ENCODE peak calls at places on chromosomes 11 and 22, in ten cellular contexts. L is tibial nerve, W is esophagus squamous epithelium, Z is uterus, F is IMR-90, H is gastrocnemius medialis, Y is body of pancreas, N is lower leg skin, U is spleen, E is stomach. M is an unnamed sample.

GRCh38 chr22:48167238-48167637 is 1404.8 kb downstream of the TBC1D22A start:
- DNase-seq in W (no peak), E (no peak), L (no peak), H (no peak), N (no peak), Z (no peak), U (no peak), Y (no peak), F (no peak), M (no peak)

GRCh38 chr11:335779-336665 is 15.4 kb upstream of the IFITM3 start:
- DNase-seq in N (no peak), H (no peak), U (peak), E (no peak), Y (no peak), F (no peak), W (no peak), Z (peak), L (no peak), M (no peak)

GRCh38 chr11:14026961-14027360 is 64.4 kb downstream of the SPON1 start:
- DNase-seq in N (no peak), E (no peak), L (no peak), U (no peak), Y (peak), F (peak), H (no peak), W (no peak), Z (no peak), M (no peak)

GRCh38 chr22:20153945-20154344 is 3.1 kb upstream of the CCDC188 start:
- DNase-seq in F (peak), Y (no peak), L (no peak), Z (no peak), N (no peak), U (no peak), E (no peak), H (no peak), W (no peak), M (no peak)

GRCh38 chr11:32448232-32448631 is 12.9 kb upstream of the WT1 start:
- DNase-seq in U (no peak), W (no peak), E (peak), F (no peak), Z (peak), H (no peak), Y (no peak), N (no peak), L (no peak), M (no peak)

GRCh38 chr22:17581631-17582030 is 18.3 kb downstream of the SLC25A18 start:
- DNase-seq in Y (no peak), E (no peak), Z (no peak), U (no peak), W (no peak), L (no peak), N (no peak), H (no peak), F (no peak), M (no peak)

GRCh38 chr11:17171916-17172315 is 35.9 kb downstream of the PIK3C2A start:
- DNase-seq in U (no peak), F (peak), Y (no peak), E (no peak), H (no peak), W (no peak), N (no peak), L (no peak), Z (no peak), M (no peak)

GRCh38 chr11:129414144-129414876 is 38.7 kb downstream of the BARX2 start:
- DNase-seq in L (no peak), W (no peak), E (no peak), Y (no peak), N (no peak), F (no peak), U (no peak), H (no peak), Z (no peak), M (no peak)

GRCh38 chr22:45686004-45686403 is 14.4 kb downstream of the ATXN10 start:
- DNase-seq in Z (no peak), U (no peak), H (no peak), Y (no peak), E (no peak), L (no peak), N (no peak), W (no peak), F (peak), M (no peak)

GRCh38 chr11:100585728-100586127 is 101.4 kb upstream of the ARHGAP42 start:
- DNase-seq in E (no peak), Y (no peak), U (no peak), F (no peak), W (no peak), H (peak), N (peak), L (no peak), Z (no peak), M (no peak)

GRCh38 chr22:45531944-45532631 is 29.4 kb downstream of the FBLN1 start:
- DNase-seq in F (no peak), L (no peak), H (no peak), U (no peak), W (no peak), N (no peak), Z (no peak), Y (no peak), E (no peak), M (no peak)

GRCh38 chr11:134376150-134376921 is 35.7 kb downstream of the B3GAT1 start:
- DNase-seq in H (no peak), Z (no peak), U (peak), L (no peak), E (no peak), F (no peak), W (no peak), Y (no peak), N (no peak), M (no peak)

GRCh38 chr22:43535336-43535735 is 123.5 kb downstream of the MPPED1 start:
- DNase-seq in Z (no peak), Y (no peak), W (no peak), N (no peak), U (no peak), H (no peak), L (no peak), F (no peak), E (peak), M (no peak)

GRCh38 chr22:20918663-20919220 is 1.5 kb downstream of the CRKL start:
- DNase-seq in F (no peak), Y (peak), U (peak), N (no peak), H (no peak), W (no peak), L (no peak), E (no peak), Z (no peak), M (no peak)

GRCh38 chr11:5368502-5369043 is 15.0 kb upstream of the OR51M1 start:
- DNase-seq in Z (no peak), L (no peak), H (no peak), Y (no peak), W (no peak), E (no peak), U (no peak), F (no peak), N (no peak), M (no peak)

GRCh38 chr22:39493759-39494158 is 8.3 kb upstream of the MIEF1 start:
- DNase-seq in W (no peak), U (no peak), Y (no peak), N (no peak), F (peak), Z (no peak), L (no peak), E (no peak), H (no peak), M (no peak)

GRCh38 chr22:44328762-44329161 is 16.0 kb upstream of the SHISAL1 start:
- DNase-seq in E (no peak), N (no peak), U (no peak), L (no peak), Z (no peak), F (no peak), H (no peak), W (no peak), Y (no peak), M (no peak)

GRCh38 chr22:45317551-45318167 is 7.9 kb downstream of the FAM118A start:
- DNase-seq in W (no peak), H (no peak), F (peak), E (peak), Z (peak), N (peak), Y (no peak), U (no peak), L (peak), M (peak)

GRCh38 chr11:104487035-104487775 is 323.3 kb upstream of the PDGFD start:
- DNase-seq in N (no peak), E (no peak), Y (no peak), U (no peak), H (no peak), F (peak), W (no peak), Z (no peak), L (no peak), M (no peak)

GRCh38 chr11:2136952-2137201 is 2.3 kb downstream of the IGF2 start:
- DNase-seq in Z (no peak), E (no peak), L (no peak), N (no peak), F (no peak), U (no peak), W (no peak), Y (no peak), H (no peak), M (no peak)

GRCh38 chr22:44358723-44359440 is 46.1 kb upstream of the SHISAL1 start:
- DNase-seq in L (no peak), H (no peak), Y (peak), E (no peak), Z (peak), U (peak), N (no peak), F (no peak), W (no peak), M (no peak)

GRCh38 chr22:27993774-27994350 is 74.8 kb upstream of the PITPNB start:
- DNase-seq in H (no peak), N (no peak), Z (peak), L (peak), W (no peak), E (no peak), F (no peak), U (peak), Y (peak), M (no peak)

GRCh38 chr22:24200616-24201212 is 19.4 kb downstream of the SUSD2 start:
- DNase-seq in N (no peak), Z (no peak), E (peak), Y (no peak), F (peak), H (no peak), W (no peak), L (no peak), U (no peak), M (no peak)

GRCh38 chr11:27716850-27717249 is 16.6 kb upstream of the BDNF start:
- DNase-seq in W (no peak), E (no peak), N (no peak), H (no peak), Z (no peak), F (peak), U (no peak), L (no peak), Y (no peak), M (no peak)

GRCh38 chr11:92955900-92956299 is 13.6 kb upstream of the MTNR1B start:
- DNase-seq in U (no peak), E (no peak), W (no peak), N (no peak), H (no peak), Z (no peak), L (no peak), F (no peak), Y (no peak), M (no peak)

GRCh38 chr22:44924724-44925123 is 85.1 kb downstream of the PHF21B start:
- DNase-seq in N (no peak), E (no peak), U (no peak), F (no peak), Y (no peak), W (no peak), Z (no peak), H (no peak), L (no peak), M (no peak)

GRCh38 chr11:1549355-1550330 is 22.4 kb downstream of the DUSP8 start:
- DNase-seq in L (no peak), Y (no peak), Z (no peak), U (no peak), N (no peak), W (no peak), E (no peak), F (no peak), H (no peak), M (no peak)

GRCh38 chr11:48041877-48042698 is 61.7 kb downstream of the PTPRJ start:
- DNase-seq in Z (no peak), H (no peak), Y (no peak), L (no peak), N (no peak), U (no peak), F (no peak), W (no peak), E (no peak), M (peak)

GRCh38 chr11:80916180-80916811 is 1475.5 kb upstream of the TENM4 start:
- DNase-seq in E (no peak), W (no peak), H (no peak), N (no peak), L (no peak), Z (no peak), Y (no peak), F (no peak), U (no peak), M (no peak)

GRCh38 chr11:128692750-128693578 is 908 bp upstream of the FLI1 start:
- DNase-seq in H (no peak), Z (no peak), F (no peak), L (no peak), E (no peak), N (no peak), Y (no peak), W (no peak), U (peak), M (no peak)

GRCh38 chr11:88306785-88307184 is 30.8 kb downstream of the CTSC start:
- DNase-seq in Y (no peak), E (no peak), L (no peak), H (no peak), Z (no peak), U (no peak), F (no peak), W (no peak), N (no peak), M (no peak)
- TF ChIP-seq CTCF in Y (no peak), E (no peak), L (no peak), H (no peak), Z (no peak), U (no peak), F (no peak), W (no peak), N (no peak), M (no peak)

GRCh38 chr22:41367039-41367679 is 14.6 kb upstream of the TEF start:
- DNase-seq in N (peak), L (peak), Y (peak), U (peak), F (peak), Z (peak), W (no peak), H (peak), E (peak), M (peak)
- TF ChIP-seq POLR2A in N (no peak), L (no peak), Y (peak), U (no peak), F (no peak), Z (no peak), W (no peak), H (peak), E (no peak), M (peak)

GRCh38 chr11:76281558-76281906 is 75.2 kb upstream of the WNT11 start:
- DNase-seq in Y (no peak), E (no peak), Z (no peak), N (no peak), F (no peak), W (no peak), U (no peak), L (no peak), H (no peak), M (no peak)

GRCh38 chr11:76284161-76284560 is 77.9 kb upstream of the WNT11 start:
- DNase-seq in U (no peak), F (no peak), H (no peak), L (no peak), Y (no peak), N (no peak), Z (no peak), W (no peak), E (no peak), M (no peak)

GRCh38 chr11:76282786-76283185 is 76.5 kb upstream of the WNT11 start:
- DNase-seq in U (no peak), Z (no peak), W (no peak), Y (no peak), F (no peak), L (no peak), E (no peak), N (no peak), H (no peak), M (no peak)

GRCh38 chr11:76282106-76282630 is 75.9 kb upstream of the WNT11 start:
- DNase-seq in N (no peak), F (no peak), Z (no peak), W (no peak), Y (no peak), E (no peak), L (no peak), H (no peak), U (no peak), M (no peak)

DNA sequence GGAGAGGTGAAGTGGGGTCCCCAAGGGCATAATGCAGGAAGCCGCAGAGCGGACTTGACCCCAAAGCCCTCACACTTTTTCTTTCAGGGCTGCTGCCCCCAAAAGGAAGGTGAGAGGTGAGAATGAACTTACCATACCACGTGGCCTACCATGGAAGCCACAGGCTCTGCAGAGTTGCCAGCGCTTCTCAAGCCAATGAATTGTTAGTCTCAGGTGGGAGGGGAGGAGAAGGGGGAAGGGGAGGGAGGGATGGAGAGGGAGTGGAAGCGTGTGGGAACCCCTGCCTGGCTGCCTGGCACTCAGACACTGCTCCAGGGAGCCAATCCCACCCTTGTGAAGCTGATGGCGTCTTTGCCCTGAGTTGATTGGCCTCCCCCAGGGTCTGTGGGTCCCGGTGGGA is 76.9 kb upstream of the WNT11 start:
- DNase-seq in U (no peak), H (no peak), L (no peak), E (no peak), Z (no peak), F (no peak), N (no peak), Y (no peak), W (no peak), M (no peak)
- TF ChIP-seq CTCF in U (no peak), H (no peak), L (no peak), E (no peak), Z (no peak), F (no peak), N (no peak), Y (no peak), W (no peak), M (no peak)

GRCh38 chr11:109853156-109853776 is 239.9 kb upstream of the ZC3H12C start:
- DNase-seq in F (peak), H (no peak), Z (no peak), N (no peak), U (no peak), Y (no peak), E (no peak), L (no peak), W (no peak), M (no peak)

GRCh38 chr11:109857637-109858036 is 235.6 kb upstream of the ZC3H12C start:
- DNase-seq in H (no peak), L (no peak), Y (no peak), F (no peak), W (no peak), E (no peak), U (no peak), N (no peak), Z (no peak), M (no peak)

GRCh38 chr11:109856958-109857357 is 236.2 kb upstream of the ZC3H12C start:
- DNase-seq in W (no peak), U (no peak), N (no peak), Z (no peak), L (no peak), H (no peak), Y (no peak), E (no peak), F (peak), M (no peak)

GRCh38 chr11:109851780-109852390 is 241.3 kb upstream of the ZC3H12C start:
- DNase-seq in W (no peak), L (no peak), Y (peak), N (no peak), F (peak), U (no peak), Z (no peak), H (no peak), E (no peak), M (no peak)

GRCh38 chr11:109854696-109855095 is 238.5 kb upstream of the ZC3H12C start:
- DNase-seq in Z (no peak), N (no peak), W (no peak), L (no peak), F (no peak), U (no peak), H (no peak), E (no peak), Y (no peak), M (no peak)
- TF ChIP-seq POLR2A in Z (no peak), N (no peak), W (no peak), L (no peak), F (no peak), U (no peak), H (no peak), E (no peak), Y (no peak), M (no peak)

DNA sequence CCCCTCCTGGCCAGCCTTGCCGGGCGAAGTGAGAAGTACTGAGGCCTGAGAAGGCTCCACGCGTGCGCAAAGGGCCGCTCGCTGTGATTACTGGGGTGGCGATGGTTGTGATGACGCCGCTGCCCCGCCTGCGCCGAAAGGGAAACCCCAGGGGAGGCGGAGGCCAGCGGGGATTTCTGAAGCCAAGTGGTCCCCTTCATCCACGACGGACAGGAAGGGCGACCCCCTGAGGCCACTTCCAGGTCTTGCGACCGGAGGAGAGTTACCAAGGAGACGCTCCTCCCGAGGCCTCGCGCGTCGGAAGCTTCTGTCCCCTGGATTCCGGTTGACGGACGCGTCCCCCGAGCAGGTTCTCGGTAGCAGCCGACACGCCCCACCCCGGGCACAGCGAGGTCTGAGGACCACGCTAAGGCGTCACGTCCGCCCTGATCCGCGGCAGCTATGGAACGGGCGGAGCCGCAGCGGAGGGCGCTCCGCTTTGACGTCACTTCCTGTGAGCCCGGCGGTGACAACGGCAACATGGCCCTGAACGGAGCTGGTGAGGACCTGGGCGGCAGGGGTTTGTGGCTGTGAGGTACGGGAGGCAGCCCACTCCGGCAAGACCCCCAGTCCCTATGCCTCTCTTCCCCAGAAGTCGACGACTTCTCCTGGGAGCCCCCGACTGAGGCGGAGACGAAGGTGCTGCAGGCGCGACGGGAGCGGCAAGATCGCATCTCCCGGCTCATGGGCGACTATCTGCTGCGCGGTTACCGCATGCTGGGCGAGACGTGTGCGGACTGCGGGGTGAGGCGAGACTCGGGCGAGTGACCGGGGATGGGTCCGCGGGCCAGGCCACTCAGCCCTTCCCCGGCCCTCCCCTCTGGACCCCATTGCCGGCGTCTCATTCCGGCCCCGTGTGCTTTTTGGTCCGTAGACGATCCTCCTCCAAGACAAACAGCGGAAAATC is at the start of gene ZNRD2:
- DNase-seq in F (peak), L (peak), N (peak), E (peak), H (peak), Y (peak), U (peak), W (peak), Z (peak), M (peak)
- TF ChIP-seq CTCF in F (peak), L (peak), N (no peak), E (no peak), H (peak), Y (peak), U (peak), W (no peak), Z (peak), M (no peak)

DNA sequence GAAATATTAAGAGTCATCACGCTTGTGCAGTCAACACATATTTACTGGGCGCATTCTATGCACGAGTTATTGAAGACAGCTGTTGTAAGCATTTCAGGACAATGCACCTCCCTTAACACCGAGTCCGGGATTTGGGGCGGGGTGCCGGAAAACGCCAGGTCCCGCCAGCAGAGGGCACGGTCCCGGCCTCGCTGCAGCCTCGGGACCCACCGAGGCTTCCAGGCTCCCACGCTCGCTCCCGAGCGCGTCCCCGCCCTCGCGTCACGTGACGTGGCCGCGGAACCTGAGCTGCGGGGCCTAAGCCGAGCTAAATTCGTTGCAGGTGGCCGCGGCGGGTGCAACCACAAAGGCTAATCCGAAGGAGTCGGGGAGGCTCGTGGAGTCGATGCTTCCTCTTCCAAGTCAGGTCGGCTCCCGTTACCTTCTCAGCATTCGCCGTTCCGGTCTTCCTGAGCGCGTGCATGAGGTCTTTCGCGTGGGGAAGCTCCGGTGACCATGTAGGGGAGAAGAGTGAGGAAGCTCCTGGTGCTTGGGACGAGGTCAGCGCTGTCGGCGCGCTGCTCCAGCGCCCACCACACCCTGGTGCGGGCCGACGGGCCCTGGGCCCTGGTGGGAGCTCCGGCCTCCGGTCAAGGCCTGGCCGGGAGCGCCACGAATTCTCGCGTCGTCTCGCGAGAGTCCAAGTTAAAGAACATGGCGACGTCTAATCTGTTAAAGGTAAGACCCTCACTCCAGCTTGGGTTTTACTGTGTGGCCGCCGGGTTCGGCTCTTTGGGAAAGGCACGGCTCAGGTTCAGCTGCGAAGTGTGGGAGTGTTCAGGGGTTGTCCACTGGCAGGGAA is at the start of gene CUL5:
- DNase-seq in E (peak), U (peak), F (peak), Z (peak), Y (peak), H (peak), L (peak), W (peak), N (peak), M (peak)
- TF ChIP-seq POLR2A in E (no peak), U (no peak), F (peak), Z (peak), Y (peak), H (peak), L (no peak), W (peak), N (no peak), M (no peak)

M was measured in prostate gland.